ENCODE peak calls at places on chromosomes 3 and 15, in nine cellular contexts. P is fibroblast of the aortic adventitia; E is naive B cell; H is endodermal cell; G is mesenchymal stem cell; A is activated CD4-positive, alpha-beta T cell treated with anti-CD3 and anti-CD28 coated beads for 48 hours; D is T-helper 2 cell; C is activated naive CD4-positive, alpha-beta T cell treated with anti-CD3 and anti-CD28 coated beads, Interleukin-2, amount 10 ng/mL, durations not matched to agents 7 days and 5 days; Y is astrocyte of the spinal cord. B is an unnamed sample.

GRCh38 chr3:172939651-172940293 is 189.2 kb downstream of the ECT2 start:
- DNase-seq in D (no peak), H (no peak), E (no peak), C (no peak), G (no peak), A (no peak), Y (no peak), P (peak; percentile 27), B (no peak)

GRCh38 chr15:97993310-97993738 is 32.8 kb downstream of the ARRDC4 start:
- DNase-seq in G (no peak), H (no peak), A (no peak), D (no peak), E (no peak), C (no peak), Y (no peak), P (peak; percentile 61), B (no peak)

GRCh38 chr3:71250026-71250425 is 333.5 kb downstream of the FOXP1 start:
- DNase-seq in Y (peak; percentile 59), H (no peak), P (no peak), G (no peak), E (no peak), A (no peak), D (no peak), C (no peak), B (no peak)

GRCh38 chr3:188204516-188204915 is 50.6 kb downstream of the LPP start:
- DNase-seq in E (no peak), D (no peak), C (no peak), A (no peak), G (no peak), P (no peak), H (no peak), Y (no peak), B (no peak)

GRCh38 chr3:142088522-142088921 is 60.8 kb downstream of the TFDP2 start:
- DNase-seq in G (no peak), H (no peak), P (no peak), A (no peak), C (no peak), D (no peak), Y (no peak), E (no peak), B (no peak)

GRCh38 chr3:122476532-122476931 is 38.2 kb downstream of the KPNA1 start:
- DNase-seq in Y (no peak), D (no peak), C (no peak), H (no peak), E (no peak), A (no peak), G (no peak), P (no peak), B (no peak)

GRCh38 chr15:34799149-34799824 is 3.9 kb upstream of the ACTC1 start:
- DNase-seq in Y (no peak), E (no peak), A (no peak), P (no peak), H (peak; percentile 71), C (no peak), G (peak; percentile 40), D (no peak), B (no peak)

GRCh38 chr3:29284578-29284977 is 3.7 kb downstream of the RBMS3 start:
- DNase-seq in G (no peak), Y (no peak), E (no peak), H (no peak), A (no peak), D (no peak), P (peak; percentile 46), C (no peak), B (no peak)

GRCh38 chr15:71632571-71633195 is 177.7 kb upstream of the NR2E3 start:
- DNase-seq in P (no peak), D (no peak), H (no peak), A (no peak), Y (no peak), E (no peak), G (peak; percentile 6), C (no peak), B (no peak)

GRCh38 chr3:187694801-187695200 is 7.6 kb downstream of the RTP2 start:
- DNase-seq in H (no peak), C (no peak), D (no peak), Y (peak; percentile 17), P (peak; percentile 74), A (no peak), G (peak; percentile 20), E (no peak), B (no peak)

GRCh38 chr3:72171461-72171860 is 386.5 kb upstream of the PROK2 start:
- DNase-seq in H (no peak), A (peak; percentile 9), Y (no peak), D (no peak), C (no peak), G (no peak), E (no peak), P (peak; percentile 78), B (no peak)

GRCh38 chr3:52436500-52437106 is 8.3 kb downstream of the SEMA3G start:
- DNase-seq in H (no peak), E (no peak), C (no peak), P (peak; percentile 59), A (no peak), Y (no peak), D (no peak), G (peak; percentile 62), B (no peak)

GRCh38 chr15:47822066-47822465 is 104.8 kb downstream of the SEMA6D start:
- DNase-seq in C (no peak), D (no peak), H (no peak), Y (no peak), A (no peak), P (no peak), G (peak; percentile 30), E (no peak), B (no peak)

GRCh38 chr3:154872089-154872488 is 208.0 kb upstream of the MME start:
- DNase-seq in C (no peak), Y (peak; percentile 71), D (no peak), A (no peak), G (no peak), E (no peak), H (no peak), P (no peak), B (no peak)

GRCh38 chr15:99983894-99984293 is 250.7 kb upstream of the LYSMD4 start:
- DNase-seq in G (no peak), A (no peak), E (no peak), Y (no peak), C (no peak), H (peak; percentile 91), P (no peak), D (no peak), B (no peak)

GRCh38 chr3:58617338-58617761 is 40.2 kb upstream of the FAM107A start:
- DNase-seq in A (no peak), Y (no peak), D (no peak), C (no peak), G (no peak), E (no peak), H (no peak), P (no peak), B (no peak)

GRCh38 chr3:100777271-100777670 is 68.0 kb downstream of the TFG start:
- DNase-seq in E (no peak), G (no peak), H (no peak), D (no peak), P (no peak), C (no peak), Y (peak; percentile 39), A (no peak), B (no peak)

GRCh38 chr3:107753988-107754387 is 231.2 kb downstream of the BBX start:
- DNase-seq in A (no peak), P (no peak), C (no peak), E (no peak), D (no peak), Y (no peak), G (no peak), H (no peak), B (no peak)

GRCh38 chr3:32453346-32453745 is 49.3 kb downstream of the CMTM6 start:
- DNase-seq in H (no peak), D (no peak), E (no peak), G (peak; percentile 79), C (no peak), A (no peak), Y (peak; percentile 80), P (peak; percentile 67), B (no peak)

GRCh38 chr3:35529337-35529736 is 110.0 kb upstream of the ARPP21 start:
- DNase-seq in A (no peak), G (no peak), Y (no peak), E (no peak), P (no peak), D (no peak), C (no peak), H (no peak), B (no peak)

GRCh38 chr15:49718846-49719245 is 98.0 kb downstream of the DTWD1 start:
- DNase-seq in G (no peak), C (no peak), D (no peak), E (no peak), P (no peak), Y (no peak), H (no peak), A (no peak), B (no peak)

GRCh38 chr15:74383695-74384565 is 16.5 kb upstream of the CYP11A1 start:
- DNase-seq in E (peak; percentile 89), Y (no peak), P (peak; percentile 31), H (no peak), G (no peak), C (peak; percentile 66), A (peak; percentile 88), D (peak; percentile 64), B (peak; percentile 96)

GRCh38 chr3:149152420-149152819 is 23.0 kb downstream of the HPS3 start:
- DNase-seq in Y (peak; percentile 79), G (peak; percentile 86), E (no peak), C (peak; percentile 34), H (no peak), P (peak; percentile 54), D (peak; percentile 15), A (peak; percentile 38), B (peak; percentile 59)

GRCh38 chr3:25664066-25664809 is 469 bp downstream of the TOP2B start:
- DNase-seq in Y (peak; percentile 46), E (peak; percentile 68), P (peak; percentile 32), C (peak; percentile 70), A (peak; percentile 76), D (peak; percentile 58), G (peak; percentile 65), H (peak; percentile 87), B (peak; percentile 79)

GRCh38 chr3:32140943-32141342 is 34.5 kb downstream of the GPD1L start:
- DNase-seq in C (no peak), E (no peak), P (peak; percentile 15), Y (no peak), G (no peak), A (no peak), H (no peak), D (no peak), B (no peak)

GRCh38 chr3:38782148-38782547 is 33.9 kb downstream of the SCN10A start:
- DNase-seq in D (no peak), C (no peak), P (no peak), A (no peak), G (peak; percentile 1), E (no peak), Y (no peak), H (no peak), B (no peak)

GRCh38 chr15:82648257-82649103 is 1.3 kb upstream of the CPEB1 start:
- DNase-seq in H (peak; percentile 79), D (no peak), A (no peak), P (no peak), C (no peak), Y (no peak), E (no peak), G (no peak), B (no peak)

GRCh38 chr15:57057134-57057930 is 138.9 kb downstream of the TCF12 start:
- DNase-seq in H (no peak), G (no peak), Y (no peak), P (no peak), D (no peak), E (no peak), C (no peak), A (no peak), B (no peak)

GRCh38 chr3:129626744-129627349 is 20.4 kb upstream of the PLXND1 start:
- DNase-seq in A (peak; percentile 85), C (peak; percentile 76), E (peak; percentile 46), H (peak; percentile 96), G (peak; percentile 80), D (peak; percentile 39), Y (no peak), P (peak; percentile 70), B (peak; percentile 86)

GRCh38 chr3:10867384-10867783 is 51.4 kb downstream of the SLC6A11 start:
- DNase-seq in P (peak; percentile 19), C (peak; percentile 37), H (peak; percentile 89), D (no peak), G (no peak), A (no peak), Y (peak; percentile 0), E (no peak), B (peak; percentile 4)